ENCODE peak calls at places on chromosomes 2 and 18, in seven cellular contexts. B is upper lobe of left lung, O is K562, Q is sigmoid colon, X is stomach, Y is A549, Z is tibial nerve. C is an unnamed sample.

GRCh38 chr2:193539188-193539587 is 1344.5 kb upstream of the TMEFF2 start:
- DNase-seq in B (no peak), O (no peak), Q (no peak), X (no peak), Y (no peak), Z (no peak), C (no peak)

GRCh38 chr2:176103634-176104337 is 3.3 kb upstream of the HOXD11 start:
- DNase-seq in B (no peak), O (no peak), Q (peak), X (no peak), Y (no peak), Z (no peak), C (no peak)

GRCh38 chr2:8086342-8086741 is 595.5 kb upstream of the ID2 start:
- DNase-seq in B (no peak), O (no peak), Q (no peak), X (no peak), Y (no peak), Z (no peak), C (no peak)

GRCh38 chr18:22283397-22283796 is 114.0 kb downstream of the GATA6 start:
- DNase-seq in B (no peak), O (no peak), Q (no peak), X (no peak), Y (no peak), Z (no peak), C (no peak)

GRCh38 chr18:21262979-21263378 is 20.9 kb downstream of the GREB1L start:
- DNase-seq in B (no peak), O (no peak), Q (no peak), X (no peak), Y (no peak), Z (no peak), C (no peak)

GRCh38 chr2:38572167-38572566 is 30.6 kb downstream of the HNRNPLL start:
- DNase-seq in B (peak), O (peak), Q (no peak), X (no peak), Y (no peak), Z (no peak), C (peak)

GRCh38 chr18:3985030-3985429 is 470.1 kb downstream of the DLGAP1 start:
- DNase-seq in B (no peak), O (no peak), Q (no peak), X (no peak), Y (no peak), Z (no peak), C (no peak)

GRCh38 chr2:67719351-67719750 is 322.2 kb downstream of the ETAA1 start:
- DNase-seq in B (no peak), O (no peak), Q (no peak), X (no peak), Y (no peak), Z (no peak), C (no peak)

GRCh38 chr2:46334389-46335345 is 37.5 kb downstream of the EPAS1 start:
- DNase-seq in B (no peak), O (no peak), Q (no peak), X (no peak), Y (no peak), Z (no peak), C (no peak)

GRCh38 chr2:234478121-234478858 is 18.6 kb downstream of the ARL4C start:
- DNase-seq in B (no peak), O (no peak), Q (no peak), X (no peak), Y (no peak), Z (no peak), C (no peak)

GRCh38 chr2:71578665-71579371 is 125.5 kb downstream of the DYSF start:
- DNase-seq in B (no peak), O (no peak), Q (peak), X (no peak), Y (no peak), Z (peak), C (no peak)

GRCh38 chr2:121058852-121059558 is 226.0 kb downstream of the TFCP2L1 start:
- DNase-seq in B (no peak), O (no peak), Q (no peak), X (no peak), Y (no peak), Z (no peak), C (no peak)

GRCh38 chr2:175806115-175806470 is 196.0 kb downstream of the LNPK start:
- DNase-seq in B (no peak), O (no peak), Q (no peak), X (no peak), Y (no peak), Z (no peak), C (no peak)

GRCh38 chr18:10378688-10379465 is 75.6 kb upstream of the APCDD1 start:
- DNase-seq in B (no peak), O (no peak), Q (no peak), X (no peak), Y (no peak), Z (no peak), C (peak)

GRCh38 chr2:160271166-160272086 is 71.4 kb upstream of the ITGB6 start:
- DNase-seq in B (peak), O (no peak), Q (no peak), X (no peak), Y (no peak), Z (no peak), C (peak)

DNA sequence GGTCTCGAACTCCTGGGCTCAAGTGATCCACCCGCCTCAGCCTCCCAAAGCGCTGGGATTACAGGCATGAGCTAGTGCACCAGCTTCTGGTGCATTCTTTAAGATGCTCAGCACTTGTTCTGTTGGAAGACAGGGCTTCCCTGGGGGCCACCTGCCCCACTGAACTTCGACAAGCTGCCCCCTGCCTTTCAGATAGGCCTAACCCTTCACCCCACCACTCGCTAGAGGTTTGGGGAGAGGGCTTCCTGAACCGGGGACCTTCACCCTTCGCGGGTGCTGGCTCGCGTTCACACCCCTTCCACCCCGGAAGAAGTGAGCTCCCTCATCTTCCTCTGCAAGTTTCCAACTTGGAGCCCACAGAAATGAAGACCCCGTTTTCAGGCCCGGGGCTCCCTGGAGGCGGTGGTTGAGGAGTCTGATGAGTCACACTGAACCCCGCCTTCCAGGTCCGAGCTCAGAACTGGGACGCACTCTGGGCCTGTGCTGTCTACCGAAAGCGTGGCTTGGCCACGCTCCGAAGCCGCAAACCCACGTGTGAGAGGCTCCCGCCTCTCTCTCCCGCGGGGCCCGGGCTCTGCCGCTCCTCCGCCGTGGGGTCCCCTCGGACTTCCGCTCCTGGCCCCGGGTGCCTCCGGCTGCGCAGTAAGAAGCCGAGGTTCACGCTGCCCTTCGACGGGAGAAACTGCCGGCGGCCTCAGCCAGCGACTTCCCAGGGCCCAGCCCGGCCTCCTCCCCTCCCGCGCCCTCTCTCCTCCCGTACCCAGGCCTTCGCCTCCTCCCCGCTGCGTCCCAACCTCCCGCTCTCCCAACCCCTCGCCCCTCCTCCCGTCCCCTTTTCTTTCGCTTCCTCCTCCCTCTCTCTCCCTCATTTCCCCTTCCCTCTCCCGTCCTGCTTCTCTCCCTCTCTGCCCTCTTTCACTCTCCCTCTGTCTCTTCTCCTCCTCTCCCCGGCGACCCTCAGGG is 47.5 kb upstream of the SP3 start:
- DNase-seq in B (peak), O (no peak), Q (peak), X (peak), Y (no peak), Z (peak), C (peak)
- TF ChIP-seq POLR2A in B (no peak), O (no peak), Q (no peak), X (no peak), Y (no peak), Z (peak), C (peak)

GRCh38 chr2:219498280-219499057 is at the start of gene GMPPA:
- DNase-seq in B (peak), O (peak), Q (peak), X (peak), Y (peak), Z (peak), C (peak)
- TF ChIP-seq EP300 in B (no peak), O (no peak), Q (no peak), X (no peak), Y (no peak), Z (peak), C (peak)

DNA sequence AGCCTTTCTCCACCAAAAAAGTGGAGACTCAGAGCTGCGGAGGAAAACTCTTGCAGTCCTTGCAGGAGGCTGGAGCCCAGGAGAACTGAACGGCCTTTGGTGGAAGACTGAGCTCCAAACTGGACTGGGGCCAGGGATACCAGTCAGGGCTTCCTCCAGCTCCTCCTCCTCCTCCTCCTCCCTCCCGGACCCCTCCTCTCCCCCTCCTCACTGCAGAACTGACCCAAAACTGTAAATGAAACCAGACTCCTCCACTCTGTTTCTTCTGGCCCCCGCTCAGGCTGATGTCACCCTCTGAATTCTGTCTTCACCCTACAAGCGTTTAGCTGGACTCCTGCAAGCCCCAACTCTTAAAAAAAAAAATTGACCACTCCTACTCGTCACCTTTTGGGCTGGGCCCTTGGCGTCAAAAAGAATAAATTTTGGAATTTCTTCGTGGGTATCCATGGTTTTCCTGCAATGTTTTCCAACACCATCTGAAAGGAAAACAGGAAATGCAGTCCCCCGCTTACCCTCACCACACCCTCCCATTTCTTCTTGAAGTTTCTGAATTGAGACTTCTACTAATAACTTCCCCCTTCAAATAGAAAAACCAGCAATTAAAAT is at the start of gene COL6A3:
- DNase-seq in B (no peak), O (no peak), Q (peak), X (no peak), Y (no peak), Z (peak), C (peak)
- TF ChIP-seq POLR2A in B (no peak), O (no peak), Q (peak), X (no peak), Y (no peak), Z (peak), C (peak)

DNA sequence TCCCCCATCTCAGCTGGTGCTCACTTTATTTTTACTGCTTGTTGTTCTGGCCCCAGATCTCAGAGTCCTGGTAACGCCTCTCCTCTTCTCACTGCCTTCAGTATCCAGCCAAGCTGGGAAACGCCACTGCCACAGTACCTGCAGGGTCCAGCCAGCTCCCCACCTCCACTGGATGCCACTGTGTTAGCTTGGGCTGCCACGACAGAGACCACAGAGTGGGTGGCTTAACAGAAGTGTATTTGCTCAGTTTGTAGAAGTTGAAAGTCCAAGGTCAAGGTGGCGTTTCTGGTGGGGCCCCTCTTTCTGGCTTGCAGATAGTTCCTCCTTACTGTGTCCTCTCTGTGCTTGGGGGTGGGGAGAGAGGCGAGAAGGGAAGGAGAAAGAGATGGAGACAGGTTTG is 107.1 kb downstream of the AGAP1 start:
- DNase-seq in B (no peak), O (no peak), Q (no peak), X (no peak), Y (no peak), Z (no peak), C (no peak)
- TF ChIP-seq EP300 in B (no peak), O (no peak), Q (no peak), X (no peak), Y (no peak), Z (no peak), C (no peak)

GRCh38 chr2:219409619-219410018 is 8.6 kb upstream of the DES start:
- DNase-seq in B (no peak), O (no peak), Q (no peak), X (no peak), Y (no peak), Z (no peak), C (no peak)

GRCh38 chr2:219406861-219407230 is 11.3 kb upstream of the DES start:
- DNase-seq in B (no peak), O (no peak), Q (peak), X (no peak), Y (no peak), Z (no peak), C (peak)

GRCh38 chr2:219410390-219410789 is 7.8 kb upstream of the DES start:
- DNase-seq in B (no peak), O (no peak), Q (no peak), X (no peak), Y (no peak), Z (no peak), C (no peak)

GRCh38 chr2:219405958-219406860 is 12.0 kb upstream of the DES start:
- DNase-seq in B (no peak), O (no peak), Q (no peak), X (no peak), Y (no peak), Z (no peak), C (no peak)

GRCh38 chr2:219408101-219409030 is 9.8 kb upstream of the DES start:
- DNase-seq in B (no peak), O (no peak), Q (peak), X (no peak), Y (no peak), Z (no peak), C (no peak)
- TF ChIP-seq POLR2A in B (no peak), O (no peak), Q (peak), X (no peak), Y (no peak), Z (no peak), C (no peak)

DNA sequence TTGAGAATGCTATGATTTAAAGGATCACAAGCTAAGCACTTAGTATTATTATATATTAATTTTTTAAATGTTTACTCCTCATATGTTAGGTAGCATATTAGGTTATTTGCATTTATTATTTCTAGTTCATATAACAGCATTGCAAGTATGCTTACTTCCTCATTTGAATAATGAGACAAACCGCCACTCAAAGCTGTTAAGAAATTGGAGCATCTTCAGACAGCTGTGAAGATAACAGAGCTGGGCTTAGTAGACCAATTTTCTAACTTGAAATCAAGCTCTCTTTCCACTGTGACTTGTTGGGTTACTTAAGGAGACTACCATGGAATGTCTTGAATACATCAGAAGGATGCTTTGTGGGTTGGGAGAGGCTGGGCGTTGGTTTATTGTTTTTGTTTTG is 139.3 kb downstream of the ASXL3 start:
- DNase-seq in B (no peak), O (no peak), Q (no peak), X (no peak), Y (no peak), Z (no peak), C (no peak)
- TF ChIP-seq EP300 in B (no peak), O (no peak), Q (no peak), X (no peak), Y (no peak), Z (no peak), C (no peak)